ENCODE peak calls at places on chromosomes 13 and 19, in seven cellular contexts. S is CD4-positive, alpha-beta T cell; U is OCI-LY7; X is fibroblast of lung; E is testis; M is pancreas; T is heart right ventricle. Q is an unnamed sample.

GRCh38 chr19:19033176-19033425 is 216 bp downstream of the SUGP2 start:
- DNase-seq in S (no peak), U (no peak), X (no peak), E (no peak), M (no peak), T (no peak), Q (no peak)

GRCh38 chr13:104773775-104774174 is 1707.6 kb upstream of the SLC10A2 start:
- DNase-seq in S (no peak), U (peak; percentile 20), X (peak; percentile 55), E (no peak), M (no peak), T (no peak), Q (no peak)

GRCh38 chr13:69566104-69566716 is 541.4 kb upstream of the ATXN8OS start:
- DNase-seq in S (no peak), U (no peak), X (no peak), E (no peak), M (no peak), T (no peak), Q (no peak)

GRCh38 chr19:2274937-2275535 is 6.9 kb downstream of the PEAK3 start:
- DNase-seq in S (no peak), U (peak; percentile 62), X (peak; percentile 53), E (peak; percentile 77), M (peak; percentile 67), T (peak; percentile 60), Q (peak; percentile 50)

GRCh38 chr13:103168901-103169508 is 102.8 kb upstream of the SLC10A2 start:
- DNase-seq in S (no peak), U (no peak), X (no peak), E (peak; percentile 69), M (no peak), T (no peak), Q (no peak)

GRCh38 chr19:11483176-11484111 is 2.6 kb upstream of the ELAVL3 start:
- DNase-seq in S (no peak), U (no peak), X (no peak), E (no peak), M (no peak), T (no peak), Q (no peak)

GRCh38 chr13:50085063-50085462 is 69.8 kb downstream of the KCNRG start:
- DNase-seq in S (no peak), U (peak; percentile 42), X (no peak), E (no peak), M (no peak), T (no peak), Q (no peak)

GRCh38 chr13:46124967-46125933 is 20.4 kb upstream of the CPB2 start:
- DNase-seq in S (no peak), U (no peak), X (no peak), E (no peak), M (no peak), T (no peak), Q (no peak)

GRCh38 chr13:44098559-44098958 is 218.9 kb downstream of the LACC1 start:
- DNase-seq in S (no peak), U (no peak), X (no peak), E (no peak), M (no peak), T (no peak), Q (no peak)

GRCh38 chr19:7986321-7987083 is 18.9 kb downstream of the ELAVL1 start:
- DNase-seq in S (no peak), U (no peak), X (peak; percentile 75), E (no peak), M (no peak), T (no peak), Q (no peak)

GRCh38 chr13:29964181-29964845 is 113.9 kb upstream of the UBL3 start:
- DNase-seq in S (no peak), U (no peak), X (no peak), E (no peak), M (no peak), T (no peak), Q (no peak)

GRCh38 chr13:98977568-98978270 is at the start of gene DOCK9:
- DNase-seq in S (no peak), U (no peak), X (peak; percentile 83), E (peak; percentile 79), M (peak; percentile 42), T (peak; percentile 77), Q (no peak)

DNA sequence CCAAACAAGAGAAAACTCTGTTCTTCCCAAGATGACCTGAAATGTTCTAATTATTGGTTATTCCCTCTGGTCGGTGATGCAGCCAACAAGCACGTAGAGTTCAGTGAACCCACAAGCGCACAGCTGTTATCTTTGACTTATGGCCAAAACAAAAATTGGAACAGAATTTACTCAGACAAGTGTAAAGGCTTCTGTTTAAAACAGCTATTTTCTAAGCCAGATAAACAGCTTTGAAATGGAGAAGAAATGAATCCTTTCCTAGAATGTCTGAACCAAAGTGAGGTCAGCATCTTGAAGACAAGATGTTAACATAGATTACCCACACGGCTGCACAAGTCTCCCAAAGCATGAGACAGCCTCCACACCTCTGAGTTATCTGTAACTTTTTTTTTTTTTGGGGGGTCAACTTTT is 669.2 kb downstream of the DIAPH3 start:
- DNase-seq in S (no peak), U (no peak), X (peak; percentile 94), E (peak; percentile 16), M (no peak), T (no peak), Q (no peak)
- TF ChIP-seq CTCF in S (no peak), U (no peak), X (no peak), E (no peak), M (no peak), T (no peak), Q (no peak)

GRCh38 chr13:111258637-111259036 is 61.8 kb upstream of the TEX29 start:
- DNase-seq in S (no peak), U (no peak), X (no peak), E (no peak), M (no peak), T (no peak), Q (no peak)
- H3K27ac ChIP-seq in S (no peak overlapping the region), U (no peak overlapping the region), X (no peak overlapping the region), E (no peak overlapping the region), M (no peak overlapping the region), T (no peak overlapping the region), Q (no peak overlapping the region)

GRCh38 chr13:76667551-76667950 is 218.7 kb downstream of the KCTD12 start:
- DNase-seq in S (no peak), U (no peak), X (peak; percentile 42), E (peak; percentile 48), M (no peak), T (no peak), Q (no peak)
- TF ChIP-seq CTCF in S (peak; percentile 30), U (no peak), X (peak; percentile 48), E (peak; percentile 21), M (no peak), T (peak; percentile 18), Q (no peak)

DNA sequence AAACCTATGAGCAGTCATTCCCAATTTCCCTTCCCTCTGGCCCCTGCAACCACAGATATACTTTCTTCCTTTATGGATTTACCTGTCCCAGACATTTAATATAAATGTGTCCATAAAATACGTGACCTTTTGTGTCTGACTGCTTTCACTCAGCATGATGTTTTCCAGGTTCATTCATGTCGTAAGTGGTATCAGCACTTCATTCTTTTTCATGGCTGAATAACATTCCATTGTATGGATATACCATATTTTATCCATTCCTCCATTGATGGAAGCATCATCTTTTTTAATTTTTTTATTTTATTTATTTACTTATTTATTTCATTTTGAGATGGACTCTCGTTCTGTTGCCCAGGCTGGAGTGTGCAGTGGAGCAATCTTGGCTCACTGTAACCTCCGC is 8.0 kb upstream of the PPP6R1 start:
- DNase-seq in S (no peak), U (no peak), X (no peak), E (no peak), M (no peak), T (no peak), Q (no peak)
- H3K27ac ChIP-seq in S (no peak overlapping the region), U (no peak overlapping the region), X (no peak overlapping the region), E (no peak overlapping the region), M (no peak overlapping the region), T (no peak overlapping the region), Q (no peak overlapping the region)

GRCh38 chr19:40702337-40703012 is 12.0 kb upstream of the NUMBL start:
- DNase-seq in S (no peak), U (no peak), X (peak; percentile 26), E (peak; percentile 84), M (no peak), T (peak; percentile 59), Q (no peak)
- TF ChIP-seq CTCF in S (no peak), U (no peak), X (peak; percentile 9), E (no peak), M (no peak), T (peak; percentile 4), Q (no peak)

DNA sequence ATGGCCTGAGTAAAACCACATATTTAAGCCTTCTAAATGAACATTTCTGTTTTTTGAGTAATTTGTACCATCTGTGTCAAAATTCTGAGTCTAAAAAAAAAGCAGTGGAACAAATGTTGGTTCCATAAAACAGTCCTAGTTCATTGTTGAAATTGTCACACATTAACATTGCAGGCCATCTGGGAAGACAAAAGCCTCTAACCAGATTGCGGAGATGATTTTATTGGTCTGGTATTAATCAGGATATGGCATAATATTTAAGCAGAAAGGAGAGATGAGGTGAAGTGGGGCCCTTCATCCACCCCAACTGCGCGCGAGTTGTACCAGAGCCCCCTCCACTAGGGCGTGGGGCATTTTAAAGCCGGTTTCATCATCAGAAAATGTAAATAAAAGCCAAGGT is 169.0 kb downstream of the URI1 start:
- DNase-seq in S (no peak), U (no peak), X (no peak), E (no peak), M (no peak), T (no peak), Q (no peak)
- H3K27ac ChIP-seq in S (no peak overlapping the region), U (no peak overlapping the region), X (no peak overlapping the region), E (no peak overlapping the region), M (no peak overlapping the region), T (no peak overlapping the region), Q (no peak overlapping the region)

DNA sequence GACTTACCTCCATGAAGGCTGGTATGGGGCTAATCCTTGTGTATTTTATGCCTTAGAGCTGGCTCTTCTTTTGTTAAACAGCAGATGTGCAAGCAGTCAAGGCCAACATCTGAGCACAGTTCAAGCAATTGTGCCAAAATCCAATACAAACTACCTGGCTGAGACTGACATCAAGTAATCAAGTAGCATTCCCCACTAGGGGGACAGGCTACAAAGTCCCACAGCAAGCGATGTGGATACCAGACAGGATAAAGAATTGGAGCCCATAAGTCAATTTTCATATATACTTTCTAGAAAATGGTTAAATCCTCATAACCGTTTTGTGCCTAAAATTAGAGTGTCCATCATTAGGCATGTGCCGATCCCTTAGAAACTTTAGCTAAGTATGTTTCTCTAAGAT is 675.8 kb downstream of the DIAPH3 start:
- DNase-seq in S (no peak), U (no peak), X (no peak), E (no peak), M (no peak), T (no peak), Q (no peak)
- TF ChIP-seq CTCF in S (no peak), U (no peak), X (no peak), E (no peak), M (no peak), T (no peak), Q (no peak)

DNA sequence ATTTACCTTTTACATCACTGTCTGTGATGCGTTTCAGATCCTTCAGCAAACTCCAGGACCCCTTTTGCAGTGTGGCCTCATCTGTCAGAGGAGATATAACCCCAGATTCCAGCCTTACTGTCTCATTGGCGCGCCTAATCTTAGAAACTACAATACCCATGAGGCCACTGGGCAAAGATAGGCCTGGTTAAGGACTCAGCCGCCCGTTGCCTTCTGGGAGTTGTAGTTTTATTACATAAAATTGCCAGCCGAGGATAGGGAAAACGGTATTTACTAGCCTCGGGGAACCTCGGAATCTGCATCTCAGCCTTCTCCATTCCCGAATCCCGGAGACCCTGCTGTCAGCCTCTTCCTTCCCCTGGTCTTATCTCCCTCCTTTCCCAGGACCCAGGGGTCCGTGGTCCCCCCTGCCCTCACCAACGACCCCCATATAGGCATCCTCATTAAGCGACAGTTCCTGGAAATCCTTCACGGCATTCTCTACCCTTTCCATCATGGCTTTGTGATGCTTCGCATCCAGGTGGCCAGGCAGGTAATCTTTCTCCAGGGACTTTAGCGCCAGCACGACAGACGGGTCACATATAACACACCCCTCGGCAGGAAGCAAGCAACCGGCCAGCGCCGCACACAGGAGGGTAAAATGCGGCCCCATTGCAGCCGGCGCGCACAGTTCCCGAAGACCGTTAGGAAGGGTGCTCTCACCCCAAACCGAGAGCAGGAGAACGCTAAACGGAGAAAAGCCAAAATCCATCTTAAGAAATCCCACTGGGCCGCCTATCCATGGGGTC is 1.3 kb downstream of the IZUMO1 start:
- DNase-seq in S (peak; percentile 28), U (peak; percentile 77), X (peak; percentile 56), E (peak; percentile 91), M (no peak), T (no peak), Q (no peak)
- H3K27ac ChIP-seq in S (no peak overlapping the region), U (no peak overlapping the region), X (no peak overlapping the region), E (no peak overlapping the region), M (no peak overlapping the region), T (no peak overlapping the region), Q (no peak overlapping the region)

Q was measured in CD8-positive, alpha-beta T cell.